ENCODE peak calls at places on chromosomes 2 and 18, in eight cellular contexts. O is uterus, K is mammary epithelial cell, Z is pancreas, N is fibroblast of mammary gland, P is HL-60, V is HFFc6, C is epithelial cell of esophagus. Y is an unnamed sample.

GRCh38 chr2:233684640-233685039 is 2.9 kb downstream of the UGT1A7 start:
- DNase-seq in O (no peak), K (no peak), Z (no peak), N (no peak), P (no peak), V (no peak), C (no peak), Y (no peak)

GRCh38 chr2:161134547-161135518 is 25.4 kb upstream of the TANK start:
- DNase-seq in O (no peak), K (no peak), Z (peak; percentile 36), N (peak; percentile 24), P (no peak), V (no peak), C (peak; percentile 18), Y (no peak)

GRCh38 chr2:159129807-159130206 is 156.7 kb downstream of the WDSUB1 start:
- DNase-seq in O (no peak), K (no peak), Z (no peak), N (no peak), P (no peak), V (no peak), C (no peak), Y (no peak)

GRCh38 chr18:73962251-73962650 is 185.4 kb downstream of the FBXO15 start:
- DNase-seq in O (no peak), K (no peak), Z (no peak), N (peak; percentile 97), P (no peak), V (peak; percentile 71), C (no peak), Y (no peak)

GRCh38 chr2:201465524-201465971 is 14.0 kb downstream of the STRADB start:
- DNase-seq in O (no peak), K (no peak), Z (no peak), N (peak; percentile 26), P (no peak), V (peak; percentile 13), C (no peak), Y (no peak)

GRCh38 chr2:113709022-113709421 is 47.4 kb downstream of the SLC35F5 start:
- DNase-seq in O (no peak), K (no peak), Z (no peak), N (no peak), P (no peak), V (no peak), C (no peak), Y (no peak)

GRCh38 chr18:36449451-36449850 is 151.9 kb downstream of the FHOD3 start:
- DNase-seq in O (no peak), K (no peak), Z (no peak), N (no peak), P (no peak), V (no peak), C (no peak), Y (no peak)

GRCh38 chr2:121858406-121858805 is 103.0 kb downstream of the TSN start:
- DNase-seq in O (no peak), K (no peak), Z (no peak), N (peak; percentile 59), P (no peak), V (peak; percentile 49), C (no peak), Y (no peak)

GRCh38 chr2:241868661-241869081 is 858 bp upstream of the RTP5 start:
- DNase-seq in O (no peak), K (no peak), Z (no peak), N (no peak), P (no peak), V (no peak), C (no peak), Y (no peak)

GRCh38 chr2:159713691-159714585 is 1.6 kb downstream of the MARCHF7 start:
- DNase-seq in O (no peak), K (peak; percentile 72), Z (no peak), N (peak; percentile 83), P (no peak), V (peak; percentile 70), C (peak; percentile 80), Y (no peak)

GRCh38 chr2:8583400-8584173 is 98.3 kb upstream of the ID2 start:
- DNase-seq in O (peak; percentile 90), K (no peak), Z (peak; percentile 99), N (peak; percentile 28), P (peak; percentile 99), V (no peak), C (peak; percentile 3), Y (peak; percentile 47)

DNA sequence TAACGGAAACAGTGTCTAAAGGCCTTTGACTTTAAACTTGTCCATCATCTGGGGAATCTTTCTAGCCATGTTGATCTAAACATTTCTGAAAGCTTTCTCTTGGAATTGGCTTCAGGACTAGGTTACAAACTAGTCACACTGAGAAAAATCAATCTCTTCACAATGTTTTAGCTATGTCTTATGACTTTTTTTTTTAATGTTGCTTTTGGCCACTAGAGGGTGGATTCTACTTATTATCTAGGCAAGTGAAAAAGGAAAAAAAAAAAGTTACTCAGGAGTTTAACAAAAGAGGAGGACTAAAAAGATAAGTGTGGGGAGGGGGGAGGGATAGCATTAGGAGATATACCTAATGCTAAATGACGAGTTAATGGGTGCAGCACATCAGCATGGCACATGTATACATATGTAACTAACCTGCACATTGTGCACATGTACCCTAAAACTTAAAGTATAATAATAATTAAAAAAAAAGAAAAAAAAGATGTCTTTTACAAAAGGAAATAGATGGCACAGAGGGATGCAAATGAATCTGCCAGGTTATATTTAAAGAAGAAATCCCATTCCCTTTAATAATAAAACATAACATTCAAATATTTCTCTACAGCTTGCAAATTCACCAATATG is 160.4 kb upstream of the PID1 start:
- DNase-seq in O (no peak), K (peak; percentile 56), Z (no peak), N (peak; percentile 82), P (no peak), V (peak; percentile 25), C (peak; percentile 69), Y (no peak)
- TF ChIP-seq CTCF in O (peak; percentile 55), K (peak; percentile 51), Z (peak; percentile 20), N (peak; percentile 48), P (peak; percentile 9), V (peak; percentile 84), C (peak; percentile 42), Y (peak; percentile 53)

DNA sequence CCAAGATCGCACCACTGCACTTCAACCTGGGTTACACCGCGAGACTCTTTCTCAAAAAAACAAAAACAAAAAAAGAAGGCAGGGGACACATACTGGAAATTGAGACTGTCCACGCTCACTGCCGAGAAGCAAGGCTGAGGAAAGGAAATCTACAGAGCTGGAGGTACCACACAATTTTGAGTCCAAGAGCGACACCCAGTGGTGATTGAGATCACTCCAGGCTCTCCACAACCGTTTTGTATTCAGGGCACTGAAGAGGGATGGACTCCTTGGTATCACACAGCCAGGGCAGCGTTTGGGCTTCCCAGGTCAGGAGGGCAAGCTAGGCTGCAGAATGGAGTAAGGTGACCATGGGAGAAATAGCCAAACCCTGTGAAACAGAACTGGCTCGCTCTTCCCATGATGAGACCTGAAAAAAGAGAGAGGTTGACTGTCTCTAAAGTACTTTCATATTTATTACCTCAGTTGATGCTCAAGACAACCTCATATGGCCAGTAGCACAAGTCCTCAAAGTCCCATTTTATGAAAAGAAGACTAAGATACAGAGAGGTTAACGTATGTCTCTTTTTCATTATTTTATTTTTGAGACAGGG is 74.5 kb upstream of the YPEL5 start:
- DNase-seq in O (peak; percentile 38), K (peak; percentile 55), Z (peak; percentile 78), N (peak; percentile 74), P (peak; percentile 57), V (peak; percentile 66), C (peak; percentile 78), Y (peak; percentile 25)
- TF ChIP-seq CTCF in O (peak; percentile 37), K (peak; percentile 92), Z (peak; percentile 51), N (peak; percentile 86), P (peak; percentile 63), V (peak; percentile 90), C (peak; percentile 87), Y (peak; percentile 89)

DNA sequence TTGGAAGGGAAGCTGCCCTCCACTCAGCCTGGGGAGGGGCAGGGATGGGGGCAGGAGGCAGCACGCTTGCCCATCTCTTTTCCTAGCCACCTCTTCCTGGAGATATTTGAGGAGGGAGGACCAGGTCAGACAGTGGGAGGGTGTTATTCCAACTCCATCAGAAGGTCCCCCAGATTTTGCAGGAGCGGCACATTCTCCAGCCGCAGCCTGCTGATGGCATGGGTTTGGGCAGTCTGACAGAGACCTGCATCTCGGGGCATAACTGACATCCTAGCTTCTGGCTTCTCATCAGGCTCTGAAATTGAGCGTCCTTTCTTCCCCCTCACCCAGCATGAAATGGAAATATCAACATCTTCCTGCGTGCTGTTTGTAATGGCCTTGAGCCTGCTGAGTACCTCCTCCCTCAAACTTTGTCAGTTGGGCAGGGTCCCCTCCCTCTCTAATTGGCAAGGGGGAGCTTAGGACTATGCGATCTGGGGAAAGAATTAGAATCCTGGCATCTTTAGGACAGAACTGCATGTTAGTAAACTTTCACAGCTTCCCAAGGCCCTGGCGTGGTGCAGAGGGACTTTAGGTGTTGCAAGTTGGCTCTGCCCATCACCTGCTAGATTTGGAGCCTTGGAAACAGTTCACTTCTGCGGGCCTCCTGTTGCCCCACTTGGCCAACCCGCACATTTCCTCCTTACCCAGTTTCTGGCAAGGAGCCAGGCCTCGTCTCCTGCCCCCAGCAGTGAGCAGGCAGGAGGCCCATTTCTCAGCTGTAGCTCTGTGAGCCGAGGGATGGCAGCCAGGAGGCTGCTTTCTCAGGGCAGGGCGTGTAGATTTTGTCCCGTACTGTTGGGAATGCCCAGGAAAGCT is 2.2 kb downstream of the ITM2C start:
- DNase-seq in O (no peak), K (no peak), Z (peak; percentile 60), N (peak; percentile 7), P (peak; percentile 95), V (no peak), C (peak; percentile 18), Y (no peak)
- TF ChIP-seq CTCF in O (no peak), K (no peak), Z (no peak), N (no peak), P (no peak), V (no peak), C (no peak), Y (no peak)

DNA sequence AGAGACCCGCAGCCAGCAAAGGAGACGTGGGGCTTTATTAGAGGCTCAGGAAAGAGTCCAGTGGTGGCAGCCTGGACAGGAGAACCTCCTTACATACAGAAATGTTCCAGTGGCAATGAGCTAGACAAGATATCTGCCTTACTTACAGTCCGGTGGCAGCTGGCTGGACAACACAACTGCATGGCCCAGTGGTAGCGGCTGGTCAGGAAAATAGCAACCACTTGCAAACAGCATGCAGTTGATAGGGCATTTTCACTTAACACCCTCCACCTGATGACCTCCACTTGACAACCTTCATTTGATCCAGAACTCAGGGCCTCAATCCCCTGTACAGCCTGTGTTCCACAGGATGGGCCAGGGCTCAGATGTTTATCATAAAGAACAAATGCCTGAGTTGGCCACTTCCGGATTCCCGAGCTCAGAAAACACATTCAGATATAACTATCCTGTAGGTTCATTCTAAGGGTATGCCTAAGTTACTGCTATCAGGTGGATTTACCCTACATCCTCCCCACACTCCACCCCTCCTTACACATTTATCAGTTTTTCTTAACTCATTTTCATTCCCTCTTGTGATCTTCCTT is 63.3 kb upstream of the ITPRID2 start:
- DNase-seq in O (no peak), K (no peak), Z (no peak), N (no peak), P (no peak), V (no peak), C (no peak), Y (no peak)
- TF ChIP-seq CTCF in O (no peak), K (no peak), Z (no peak), N (no peak), P (no peak), V (no peak), C (no peak), Y (no peak)

GRCh38 chr2:217832115-217832514 is 170.7 kb downstream of the TNS1 start:
- DNase-seq in O (no peak), K (no peak), Z (no peak), N (no peak), P (no peak), V (no peak), C (no peak), Y (no peak)
- TF ChIP-seq CTCF in O (no peak), K (no peak), Z (no peak), N (no peak), P (no peak), V (no peak), C (no peak), Y (no peak)